ENCODE peak calls at places on chromosomes 4 and X, in seven cellular contexts. Q is IMR-90, K is H9, H is neuronal stem cell, C is mesendoderm, V is mesenchymal stem cell, I is H1. A is an unnamed sample.

GRCh38 chr4:169203891-169204290 is 66.9 kb downstream of the SH3RF1 start:
- DNase-seq in Q (no peak), K (no peak), H (no peak), C (no peak), V (no peak), I (no peak), A (no peak)

GRCh38 chrX:149074429-149074828 is 430.7 kb downstream of the IDS start:
- DNase-seq in Q (no peak), K (no peak), H (no peak), C (peak), V (peak), I (no peak), A (no peak)

GRCh38 chr4:81460837-81461233 is 10.9 kb downstream of the RASGEF1B start:
- DNase-seq in Q (no peak), K (no peak), H (no peak), C (no peak), V (no peak), I (no peak), A (no peak)

GRCh38 chr4:930827-931193 is 1.3 kb downstream of the GAK start:
- DNase-seq in Q (no peak), K (no peak), H (no peak), C (no peak), V (no peak), I (no peak), A (peak)

GRCh38 chr4:2091990-2092652 is 33.0 kb downstream of the NAT8L start:
- DNase-seq in Q (no peak), K (no peak), H (no peak), C (no peak), V (no peak), I (no peak), A (no peak)

GRCh38 chr4:147194604-147195003 is 248.9 kb upstream of the TTC29 start:
- DNase-seq in Q (no peak), K (no peak), H (no peak), C (no peak), V (no peak), I (no peak), A (no peak)

GRCh38 chr4:1205641-1206298 is 33.4 kb upstream of the SPON2 start:
- DNase-seq in Q (no peak), K (peak), H (no peak), C (no peak), V (no peak), I (no peak), A (no peak)

GRCh38 chr4:2078584-2078983 is 19.5 kb downstream of the NAT8L start:
- DNase-seq in Q (no peak), K (no peak), H (no peak), C (no peak), V (no peak), I (no peak), A (peak)

GRCh38 chr4:14023036-14023435 is 395.5 kb upstream of the BOD1L1 start:
- DNase-seq in Q (peak), K (no peak), H (no peak), C (no peak), V (peak), I (no peak), A (no peak)

GRCh38 chr4:166128452-166128851 is 255.4 kb downstream of the TLL1 start:
- DNase-seq in Q (no peak), K (no peak), H (no peak), C (no peak), V (no peak), I (no peak), A (no peak)

GRCh38 chr4:7630559-7631287 is 196.0 kb upstream of the PSAPL1 start:
- DNase-seq in Q (peak), K (no peak), H (no peak), C (no peak), V (peak), I (no peak), A (peak)

GRCh38 chrX:66045894-66046293 is 6.0 kb upstream of the VSIG4 start:
- DNase-seq in Q (no peak), K (no peak), H (no peak), C (no peak), V (no peak), I (no peak), A (no peak)

GRCh38 chr4:132334081-132334480 is 815.0 kb upstream of the PCDH10 start:
- DNase-seq in Q (peak), K (no peak), H (no peak), C (no peak), V (no peak), I (no peak), A (no peak)

GRCh38 chr4:169117591-169118081 is 107.6 kb upstream of the CBR4 start:
- DNase-seq in Q (peak), K (no peak), H (no peak), C (no peak), V (no peak), I (no peak), A (no peak)

GRCh38 chr4:147326581-147326980 is 154.3 kb upstream of the EDNRA start:
- DNase-seq in Q (peak), K (no peak), H (no peak), C (no peak), V (peak), I (no peak), A (no peak)

GRCh38 chr4:80876810-80877209 is 153.7 kb upstream of the BMP3 start:
- DNase-seq in Q (no peak), K (no peak), H (no peak), C (no peak), V (no peak), I (no peak), A (no peak)

GRCh38 chr4:142378179-142378578 is 467.9 kb downstream of the INPP4B start:
- DNase-seq in Q (no peak), K (no peak), H (no peak), C (no peak), V (no peak), I (no peak), A (no peak)

GRCh38 chrX:138349351-138349750 is 362.2 kb downstream of the FGF13 start:
- DNase-seq in Q (no peak), K (no peak), H (no peak), C (peak), V (no peak), I (no peak), A (no peak)

GRCh38 chrX:134480061-134480460 is 20.1 kb downstream of the HPRT1 start:
- DNase-seq in Q (peak), K (no peak), H (no peak), C (no peak), V (no peak), I (no peak), A (no peak)

GRCh38 chrX:11531226-11531625 is 134.5 kb downstream of the ARHGAP6 start:
- DNase-seq in Q (peak), K (no peak), H (no peak), C (no peak), V (peak), I (no peak), A (peak)

GRCh38 chrX:8364369-8365141 is 100.1 kb upstream of the VCX3B start:
- DNase-seq in Q (no peak), K (peak), H (peak), C (peak), V (peak), I (peak), A (peak)

GRCh38 chr4:80017125-80017854 is 55.7 kb downstream of the ANTXR2 start:
- DNase-seq in Q (peak), K (no peak), H (no peak), C (peak), V (peak), I (no peak), A (no peak)

GRCh38 chrX:21661316-21661715 is 3.2 kb upstream of the KLHL34 start:
- DNase-seq in Q (no peak), K (no peak), H (no peak), C (no peak), V (no peak), I (no peak), A (peak)

GRCh38 chrX:17497193-17497592 is 122.2 kb downstream of the NHS start:
- DNase-seq in Q (no peak), K (no peak), H (no peak), C (no peak), V (no peak), I (no peak), A (no peak)
- H2BK120ac ChIP-seq in Q (no peak), K (no peak), H (no peak), C (no peak), V (no peak), I (no peak), A (no peak)

DNA sequence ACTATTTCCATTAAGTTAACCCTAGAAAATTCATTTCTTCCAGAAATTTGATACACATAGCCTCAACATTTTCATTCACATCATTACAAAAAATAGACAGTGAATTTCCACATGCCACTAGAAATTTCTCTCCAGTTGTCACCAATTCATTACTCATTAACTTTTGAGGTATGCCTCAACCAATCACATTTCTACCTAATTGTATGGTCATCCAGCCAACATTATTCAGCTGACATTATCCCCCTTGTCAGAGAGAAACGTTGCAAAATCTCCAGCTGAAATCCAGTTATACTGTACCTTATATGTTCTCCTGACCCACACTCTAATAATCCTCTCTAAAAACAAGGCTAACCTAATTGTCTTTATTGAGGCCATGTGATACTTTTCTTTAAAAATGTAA is 24.8 kb downstream of the FRYL start:
- DNase-seq in Q (no peak), K (no peak), H (no peak), C (no peak), V (no peak), I (no peak), A (no peak)
- H2BK120ac ChIP-seq in Q (no peak), K (no peak), H (no peak), C (no peak), V (no peak), I (no peak), A (no peak)

DNA sequence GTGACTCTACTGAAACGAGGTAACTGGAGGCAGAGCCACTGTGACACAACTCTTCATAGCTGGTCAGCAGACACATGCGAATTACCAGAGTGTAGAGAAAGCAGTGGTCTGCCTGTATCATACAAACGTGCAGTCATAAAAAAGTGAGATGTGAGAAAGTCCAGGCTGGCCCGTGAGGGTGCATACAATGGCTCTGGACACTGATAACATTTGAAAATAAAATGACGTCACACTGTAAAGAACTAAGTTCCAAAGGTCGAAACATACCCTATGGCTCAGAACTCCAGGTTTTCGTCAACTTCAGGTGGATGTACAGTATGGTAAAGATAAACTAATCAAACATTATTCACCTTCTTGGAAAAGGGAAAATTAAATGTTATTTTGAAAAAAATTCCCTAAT is 95.7 kb downstream of the SHISA3 start:
- DNase-seq in Q (no peak), K (no peak), H (no peak), C (no peak), V (no peak), I (no peak), A (no peak)
- H2BK120ac ChIP-seq in Q (no peak), K (no peak), H (no peak), C (no peak), V (no peak), I (no peak), A (no peak)

DNA sequence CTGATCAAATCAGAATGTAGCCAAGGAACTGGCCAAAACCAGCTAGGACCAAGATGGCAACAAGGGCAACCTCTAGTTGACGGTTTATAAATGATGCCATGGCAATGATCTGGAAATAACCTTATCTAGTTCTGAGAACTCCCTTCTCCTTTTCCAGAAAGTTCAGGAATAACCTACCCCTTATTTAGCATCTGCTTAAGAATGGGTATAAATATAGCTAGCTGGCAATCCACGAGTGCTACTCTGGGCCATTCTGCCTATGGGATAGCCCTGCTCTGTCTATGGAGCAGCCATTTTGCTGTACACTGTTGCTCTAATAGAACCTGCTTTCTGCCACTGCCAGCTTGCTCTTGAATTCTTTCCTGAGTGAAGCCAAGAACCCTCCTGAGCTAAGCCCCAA is 184.4 kb upstream of the TBC1D9 start:
- DNase-seq in Q (no peak), K (no peak), H (no peak), C (no peak), V (no peak), I (no peak), A (no peak)
- H2BK120ac ChIP-seq in Q (no peak), K (no peak), H (no peak), C (no peak), V (peak), I (no peak), A (no peak)

GRCh38 chrX:45745479-45745878 is 544.8 kb upstream of the DIPK2B start:
- DNase-seq in Q (no peak), K (no peak), H (no peak), C (no peak), V (no peak), I (no peak), A (no peak)
- H2BK120ac ChIP-seq in Q (no peak), K (no peak), H (no peak), C (no peak), V (no peak), I (no peak), A (no peak)

GRCh38 chr4:176539091-176539784 is 219.5 kb downstream of the SPCS3 start:
- DNase-seq in Q (peak), K (no peak), H (no peak), C (no peak), V (no peak), I (no peak), A (no peak)
- H2BK120ac ChIP-seq in Q (no peak), K (no peak), H (no peak), C (no peak), V (no peak), I (no peak), A (no peak)

A was measured in trophoblast cell.